ENCODE peak calls at places on chromosomes 12 and 14, in four cellular contexts. One of them, this sample, is unnamed.

GRCh38 chr14:55271572-55272414 is 572 bp downstream of the FBXO34 start:
- DNase-seq in H1: peak; percentile 75
- DNase-seq in K562: peak; percentile 83
- DNase-seq in GM12878: no peak
- DNase-seq in this sample: peak; percentile 41

GRCh38 chr14:92154283-92154942 is 32.6 kb downstream of the CPSF2 start:
- DNase-seq in H1: no peak
- DNase-seq in K562: no peak
- DNase-seq in GM12878: no peak
- DNase-seq in this sample: peak; percentile 65

GRCh38 chr14:58479975-58480374 is 52.5 kb downstream of the KIAA0586 start:
- DNase-seq in H1: no peak
- DNase-seq in K562: no peak
- DNase-seq in GM12878: no peak
- DNase-seq in this sample: no peak

GRCh38 chr14:68794130-68794855 is 1.4 kb upstream of the ZFP36L1 start:
- DNase-seq in H1: peak; percentile 55
- DNase-seq in K562: no peak
- DNase-seq in GM12878: no peak
- DNase-seq in this sample: peak; percentile 74

GRCh38 chr12:49188205-49188915 is 520 bp downstream of the TUBA1A start:
- DNase-seq in H1: no peak
- DNase-seq in K562: peak; percentile 62
- DNase-seq in GM12878: no peak
- DNase-seq in this sample: peak; percentile 11

GRCh38 chr14:104469591-104469990 is 110.0 kb upstream of the C14orf180 start:
- DNase-seq in H1: no peak
- DNase-seq in K562: no peak
- DNase-seq in GM12878: no peak
- DNase-seq in this sample: no peak

GRCh38 chr14:89451229-89451628 is 34.2 kb upstream of the FOXN3 start:
- DNase-seq in H1: no peak
- DNase-seq in K562: no peak
- DNase-seq in GM12878: no peak
- DNase-seq in this sample: no peak

GRCh38 chr14:80638620-80639215 is 302.8 kb downstream of the CEP128 start:
- DNase-seq in H1: no peak
- DNase-seq in K562: no peak
- DNase-seq in GM12878: no peak
- DNase-seq in this sample: no peak

GRCh38 chr14:91281346-91281745 is 36.8 kb upstream of the GPR68 start:
- DNase-seq in H1: no peak
- DNase-seq in K562: no peak
- DNase-seq in GM12878: no peak
- DNase-seq in this sample: no peak

GRCh38 chr14:93984070-93984469 is 7.7 kb upstream of the ASB2 start:
- DNase-seq in H1: no peak
- DNase-seq in K562: no peak
- DNase-seq in GM12878: no peak
- DNase-seq in this sample: no peak

GRCh38 chr12:104603545-104603973 is 146.8 kb downstream of the CHST11 start:
- DNase-seq in H1: no peak
- DNase-seq in K562: no peak
- DNase-seq in GM12878: no peak
- DNase-seq in this sample: no peak

GRCh38 chr14:43141636-43142191 is 1365.4 kb downstream of the FSCB start:
- DNase-seq in H1: no peak
- DNase-seq in K562: no peak
- DNase-seq in GM12878: no peak
- DNase-seq in this sample: no peak

GRCh38 chr12:105995986-105996385 is 142.8 kb downstream of the NUAK1 start:
- DNase-seq in H1: no peak
- DNase-seq in K562: no peak
- DNase-seq in GM12878: no peak
- DNase-seq in this sample: no peak

GRCh38 chr12:66119870-66120241 is 10.7 kb downstream of the LLPH start:
- DNase-seq in H1: no peak
- DNase-seq in K562: no peak
- DNase-seq in GM12878: no peak
- DNase-seq in this sample: no peak

GRCh38 chr14:103581954-103582703 is 19.4 kb downstream of the COA8 start:
- DNase-seq in H1: no peak
- DNase-seq in K562: no peak
- DNase-seq in GM12878: no peak
- DNase-seq in this sample: no peak

GRCh38 chr12:125014526-125014925 is 21.1 kb downstream of the BRI3BP start:
- DNase-seq in H1: no peak
- DNase-seq in K562: no peak
- DNase-seq in GM12878: no peak
- DNase-seq in this sample: no peak

GRCh38 chr12:122148657-122149056 is 25.4 kb downstream of the IL31 start:
- DNase-seq in H1: no peak
- DNase-seq in K562: no peak
- DNase-seq in GM12878: no peak
- DNase-seq in this sample: no peak

GRCh38 chr12:77406131-77406905 is 340.9 kb upstream of the E2F7 start:
- DNase-seq in H1: no peak
- DNase-seq in K562: no peak
- DNase-seq in GM12878: no peak
- DNase-seq in this sample: no peak

GRCh38 chr12:2443766-2444165 is 351.0 kb upstream of the FKBP4 start:
- DNase-seq in H1: no peak
- DNase-seq in K562: no peak
- DNase-seq in GM12878: no peak
- DNase-seq in this sample: no peak

GRCh38 chr14:96827310-96827709 is 30.1 kb downstream of the VRK1 start:
- DNase-seq in H1: no peak
- DNase-seq in K562: no peak
- DNase-seq in GM12878: no peak
- DNase-seq in this sample: no peak

GRCh38 chr14:98175436-98175835 is 1096.6 kb downstream of the BCL11B start:
- DNase-seq in H1: no peak
- DNase-seq in K562: no peak
- DNase-seq in GM12878: no peak
- DNase-seq in this sample: no peak

GRCh38 chr12:13094349-13094748 is 9.1 kb downstream of the GSG1 start:
- DNase-seq in H1: no peak
- DNase-seq in K562: no peak
- DNase-seq in GM12878: no peak
- DNase-seq in this sample: no peak
- TF ChIP-seq ATF3 in H1: no peak
- TF ChIP-seq ATF3 in K562: peak; percentile 38
- TF ChIP-seq ATF3 in GM12878: no peak
- TF ChIP-seq ATF3 in this sample: no peak

DNA sequence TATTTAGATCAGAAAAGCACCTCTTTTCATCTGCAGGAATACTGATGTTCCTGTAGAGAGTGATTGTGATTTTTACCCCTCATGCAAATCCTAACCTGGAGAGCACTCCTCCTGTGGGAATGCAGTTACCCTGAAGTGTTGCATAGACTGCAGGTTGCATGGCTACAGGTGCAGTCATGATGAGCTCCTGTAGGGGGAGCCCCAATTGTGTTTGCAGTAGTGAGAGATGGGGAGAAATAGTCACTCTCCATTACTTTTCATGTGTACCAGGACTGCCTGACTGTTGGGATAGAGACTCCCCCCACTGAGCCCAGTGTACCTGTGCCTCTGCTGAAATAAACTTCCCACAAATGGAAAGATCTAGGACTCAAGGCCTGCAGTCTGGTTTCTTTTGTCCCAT is 1086.5 kb downstream of the SLC6A15 start:
- DNase-seq in H1: peak; percentile 87
- DNase-seq in K562: peak; percentile 17
- DNase-seq in GM12878: no peak
- DNase-seq in this sample: no peak
- TF ChIP-seq RFX5 in H1: no peak
- TF ChIP-seq RFX5 in K562: no peak
- TF ChIP-seq RFX5 in GM12878: no peak
- TF ChIP-seq RFX5 in this sample: no peak

DNA sequence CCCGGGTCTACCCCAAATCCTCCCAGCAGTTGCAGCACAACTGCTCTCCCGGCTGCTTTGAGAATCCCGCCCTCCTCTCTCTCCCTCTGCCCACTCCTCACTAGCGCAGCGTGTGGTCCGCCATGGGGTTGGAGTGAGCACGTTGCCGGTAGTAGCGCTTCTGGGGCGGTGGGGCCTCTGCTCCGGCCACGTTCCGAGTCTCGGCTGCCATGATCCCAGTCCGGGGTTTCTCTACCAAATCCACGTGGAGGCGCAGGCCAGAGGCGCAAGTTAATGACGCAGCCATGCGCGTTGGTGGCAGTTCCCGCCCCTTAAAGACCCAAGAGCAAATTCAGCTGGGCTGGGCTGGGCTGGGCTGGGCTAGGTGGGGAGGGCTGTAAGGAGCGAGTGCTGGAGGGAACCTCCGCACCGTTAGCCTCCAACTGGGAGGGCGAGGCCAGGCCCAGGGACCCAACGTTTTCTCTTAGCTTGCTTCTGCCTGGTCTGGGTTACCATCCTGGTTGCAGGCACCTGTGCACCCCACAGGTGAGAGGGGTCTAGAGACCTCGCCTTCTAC is at the start of gene METTL1:
- DNase-seq in H1: peak; percentile 96
- DNase-seq in K562: peak; percentile 84
- DNase-seq in GM12878: peak; percentile 83
- DNase-seq in this sample: peak; percentile 95
- TF ChIP-seq CTCF in H1: peak; percentile 1
- TF ChIP-seq CTCF in K562: no peak
- TF ChIP-seq CTCF in GM12878: no peak
- TF ChIP-seq CTCF in this sample: peak; percentile 39

DNA sequence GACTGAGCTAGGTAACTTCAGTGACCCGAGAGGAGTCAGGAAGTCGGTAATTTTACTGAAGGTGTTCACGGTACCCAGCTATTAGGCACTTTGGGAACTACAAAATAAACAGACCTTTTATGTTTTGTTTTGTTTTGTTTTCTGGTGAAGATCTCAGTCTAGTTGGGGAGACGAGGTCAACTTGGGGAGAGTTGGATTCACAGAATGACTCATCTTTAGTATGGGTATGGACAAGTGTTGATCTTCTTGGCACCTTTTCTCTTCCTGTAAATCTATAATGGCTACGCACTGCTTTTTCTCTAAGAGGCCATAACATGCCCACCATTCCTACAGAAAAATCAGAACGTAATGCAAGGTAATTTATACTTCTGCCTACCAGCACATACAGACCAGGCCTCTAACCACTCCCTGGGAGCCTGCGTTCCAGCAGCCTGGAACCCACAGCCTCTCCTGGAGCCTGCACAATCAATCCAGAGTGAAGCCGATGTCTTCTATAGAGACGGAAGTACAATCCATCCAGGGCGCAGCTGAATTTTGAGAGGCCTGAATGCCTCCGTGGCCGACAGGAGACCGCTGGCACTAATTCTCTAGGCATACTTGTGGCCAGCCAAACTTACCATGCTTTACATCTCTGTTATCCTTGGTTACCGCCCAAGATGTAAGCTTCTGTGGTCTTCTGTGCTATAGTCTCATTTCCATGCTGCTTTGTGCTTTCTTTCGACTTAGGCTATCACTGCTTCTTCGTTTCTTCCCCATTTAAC is 679 bp downstream of the PPHLN1 start:
- DNase-seq in H1: no peak
- DNase-seq in K562: peak; percentile 25
- DNase-seq in GM12878: no peak
- DNase-seq in this sample: peak; percentile 8
- TF ChIP-seq ATF3 in H1: no peak
- TF ChIP-seq ATF3 in K562: peak; percentile 48
- TF ChIP-seq ATF3 in GM12878: no peak
- TF ChIP-seq ATF3 in this sample: no peak

DNA sequence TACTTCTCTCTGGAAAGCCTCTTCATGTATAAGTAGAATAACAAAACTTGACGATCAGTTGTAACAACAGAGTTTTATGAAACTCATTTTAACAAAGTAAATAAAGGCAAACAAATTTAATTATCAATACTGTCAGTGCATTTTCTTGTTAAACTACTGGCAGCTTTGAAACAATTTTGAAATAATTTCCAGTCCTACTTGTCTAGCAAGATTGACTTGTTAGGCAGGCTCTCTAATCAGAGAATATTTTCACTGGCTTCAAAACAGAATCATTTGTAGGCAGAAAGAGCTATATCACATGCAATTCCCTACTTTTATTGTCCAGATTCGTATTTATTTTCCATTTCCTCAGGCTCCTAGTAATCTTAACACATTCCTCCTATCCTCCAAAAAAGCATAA is 45.9 kb upstream of the SLC6A13 start:
- DNase-seq in H1: no peak
- DNase-seq in K562: no peak
- DNase-seq in GM12878: no peak
- DNase-seq in this sample: no peak
- TF ChIP-seq RFX5 in H1: no peak
- TF ChIP-seq RFX5 in K562: no peak
- TF ChIP-seq RFX5 in GM12878: no peak
- TF ChIP-seq RFX5 in this sample: no peak